ENCODE peak calls at places on chromosomes 4 and X, in six cellular contexts. J, Z, X, Q, T and Y are unnamed samples.

GRCh38 chr4:81621490-81621889 is 149.8 kb upstream of the RASGEF1B start:
- DNase-seq in Q (no peak), X (no peak), Z (peak; percentile 9), T (no peak), J (no peak), Y (no peak)

GRCh38 chr4:17717301-17717700 is 64.1 kb downstream of the FAM184B start:
- DNase-seq in Q (no peak), Z (no peak), T (no peak), J (no peak), X (no peak), Y (no peak)

GRCh38 chr4:76535603-76536380 is 100.8 kb downstream of the SHROOM3 start:
- DNase-seq in T (no peak), Z (no peak), J (peak; percentile 94), Q (peak; percentile 9), X (peak; percentile 48), Y (peak; percentile 18)

GRCh38 chr4:187289371-187289770 is 565.7 kb upstream of the FAT1 start:
- DNase-seq in Z (no peak), X (no peak), T (no peak), Q (no peak), J (no peak), Y (no peak)

GRCh38 chrX:153971124-153971631 is 440 bp downstream of the HCFC1 start:
- DNase-seq in X (peak; percentile 82), Z (peak; percentile 71), Q (peak; percentile 94), J (peak; percentile 88), T (peak; percentile 88), Y (peak; percentile 96)

GRCh38 chrX:18278448-18278847 is 57.8 kb upstream of the BEND2 start:
- DNase-seq in X (no peak), Z (no peak), Q (no peak), J (no peak), T (no peak), Y (no peak)

GRCh38 chr4:120830204-120830603 is 92.3 kb downstream of the PRDM5 start:
- DNase-seq in Q (no peak), J (no peak), X (no peak), Z (no peak), T (no peak), Y (no peak)

GRCh38 chr4:120927758-120928409 is 5.4 kb upstream of the PRDM5 start:
- DNase-seq in Q (no peak), T (no peak), Z (no peak), X (no peak), J (no peak), Y (no peak)

GRCh38 chr4:177010421-177010820 is 217.7 kb upstream of the VEGFC start:
- DNase-seq in T (no peak), Q (peak; percentile 69), X (no peak), Z (peak; percentile 85), J (no peak), Y (peak; percentile 50)

GRCh38 chr4:101126044-101126443 is 221.3 kb downstream of the PPP3CA start:
- DNase-seq in T (no peak), J (no peak), Q (no peak), X (no peak), Z (no peak), Y (no peak)

GRCh38 chrX:135974279-135974856 is 580 bp upstream of the MMGT1 start:
- DNase-seq in J (peak; percentile 25), T (peak; percentile 58), Z (no peak), Q (no peak), X (no peak), Y (peak; percentile 55)

GRCh38 chrX:36978886-36979285 is 29.3 kb upstream of the FAM47C start:
- DNase-seq in J (peak; percentile 46), X (peak; percentile 12), T (no peak), Q (peak; percentile 31), Z (peak; percentile 21), Y (peak; percentile 27)

GRCh38 chr4:173360587-173361221 is 10.1 kb upstream of the SAP30 start:
- DNase-seq in Q (no peak), X (no peak), J (peak; percentile 33), Z (peak; percentile 11), T (no peak), Y (peak; percentile 25)

GRCh38 chr4:173990126-173990878 is 293.2 kb downstream of the FBXO8 start:
- DNase-seq in X (peak; percentile 6), T (no peak), Q (peak; percentile 8), J (peak; percentile 29), Z (no peak), Y (peak; percentile 42)

GRCh38 chrX:16130707-16131106 is 7.3 kb downstream of the GRPR start:
- DNase-seq in Q (no peak), T (no peak), J (no peak), Z (no peak), X (no peak), Y (no peak)

GRCh38 chr4:108685036-108685686 is 34.8 kb downstream of the OSTC start:
- DNase-seq in Z (peak; percentile 30), J (no peak), Q (peak; percentile 16), X (no peak), T (no peak), Y (peak; percentile 21)

GRCh38 chr4:169174247-169174646 is 96.5 kb downstream of the SH3RF1 start:
- DNase-seq in Q (peak; percentile 76), J (peak; percentile 50), T (no peak), Z (peak; percentile 65), X (no peak), Y (no peak)

GRCh38 chr4:140326395-140326993 is 47.0 kb upstream of the SCOC start:
- DNase-seq in T (no peak), Q (peak; percentile 22), Z (peak; percentile 13), J (peak; percentile 59), X (peak; percentile 61), Y (peak; percentile 61)

GRCh38 chr4:151407466-151408379 is 1.3 kb upstream of the FHIP1A start:
- DNase-seq in Z (peak; percentile 34), J (peak; percentile 37), T (no peak), X (no peak), Q (peak; percentile 66), Y (no peak)

GRCh38 chrX:39752820-39753219 is 344.9 kb downstream of the BCOR start:
- DNase-seq in T (no peak), X (no peak), Q (no peak), Z (no peak), J (peak; percentile 30), Y (peak; percentile 60)

GRCh38 chrX:101208152-101208905 is 11.3 kb upstream of the DRP2 start:
- DNase-seq in X (peak; percentile 80), T (no peak), Q (no peak), Z (no peak), J (no peak), Y (no peak)

GRCh38 chr4:86778169-86778568 is 71.0 kb downstream of the SLC10A6 start:
- DNase-seq in T (no peak), Z (no peak), J (peak; percentile 7), Q (no peak), X (no peak), Y (no peak)

GRCh38 chrX:148811236-148811635 is 310.8 kb downstream of the AFF2 start:
- DNase-seq in T (no peak), Z (peak; percentile 47), Q (peak; percentile 14), X (peak; percentile 0), J (no peak), Y (peak; percentile 8)

GRCh38 chrX:54509401-54509800 is 13.4 kb upstream of the FGD1 start:
- DNase-seq in J (no peak), T (no peak), Z (no peak), Q (no peak), X (no peak), Y (no peak)

GRCh38 chr4:6908397-6909112 is 1.1 kb upstream of the TBC1D14 start:
- DNase-seq in J (no peak), T (no peak), Z (no peak), Q (no peak), X (peak; percentile 45), Y (no peak)

GRCh38 chr4:6909113-6909969 is at the start of gene TBC1D14:
- DNase-seq in T (peak; percentile 82), X (peak; percentile 73), Z (peak; percentile 82), Q (peak; percentile 81), J (peak; percentile 66), Y (peak; percentile 87)

GRCh38 chr4:6909970-6910339 is 329 bp downstream of the TBC1D14 start:
- DNase-seq in Z (no peak), X (no peak), Q (no peak), J (peak; percentile 8), T (no peak), Y (no peak)

GRCh38 chr4:6910960-6911874 is 1.6 kb downstream of the TBC1D14 start:
- DNase-seq in J (no peak), X (no peak), T (no peak), Z (no peak), Q (no peak), Y (no peak)

GRCh38 chr4:6910340-6910959 is 824 bp downstream of the TBC1D14 start:
- DNase-seq in J (peak; percentile 14), Z (no peak), Q (no peak), T (no peak), X (no peak), Y (no peak)
- TF ChIP-seq CTCF in J (peak; percentile 26), Z (peak; percentile 12), Q (no peak), T (no peak), X (peak; percentile 43), Y (no peak)

GRCh38 chrX:119753639-119754257 is 4.6 kb upstream of the SOWAHD start:
- DNase-seq in Z (peak; percentile 11), T (no peak), X (peak; percentile 39), J (peak; percentile 70), Q (no peak), Y (peak; percentile 48)
- TF ChIP-seq CTCF in Z (peak; percentile 59), T (peak; percentile 53), X (peak; percentile 50), J (peak; percentile 65), Q (peak; percentile 51), Y (peak; percentile 18)

GRCh38 chrX:70262952-70263567 is 3.1 kb upstream of the P2RY4 start:
- DNase-seq in T (no peak), J (peak; percentile 80), Z (peak; percentile 52), X (peak; percentile 20), Q (peak; percentile 54), Y (peak; percentile 49)
- TF ChIP-seq CTCF in T (peak; percentile 52), J (peak; percentile 80), Z (peak; percentile 81), X (peak; percentile 75), Q (peak; percentile 85), Y (peak; percentile 61)

GRCh38 chr4:162406637-162407370 is 243.0 kb upstream of the FSTL5 start:
- DNase-seq in Z (no peak), X (no peak), T (no peak), J (peak; percentile 4), Q (no peak), Y (no peak)
- TF ChIP-seq CTCF in Z (no peak), X (no peak), T (no peak), J (no peak), Q (no peak), Y (no peak)